ENCODE peak calls at places on chromosomes 13 and 19, in five cellular contexts. U is HFFc6, Z is endothelial cell of umbilical vein, C is fibroblast of the aortic adventitia, W is PC-3. J is an unnamed sample.

GRCh38 chr19:31340059-31341025 is 8.9 kb downstream of the TSHZ3 start:
- DNase-seq in W (no peak), U (peak; percentile 47), Z (no peak), C (no peak), J (no peak)

GRCh38 chr13:45196622-45197021 is 4.2 kb downstream of the KCTD4 start:
- DNase-seq in C (peak; percentile 30), W (peak; percentile 63), U (peak; percentile 43), Z (no peak), J (no peak)

GRCh38 chr19:43432866-43433673 is 18.4 kb downstream of the TEX101 start:
- DNase-seq in C (peak; percentile 58), U (peak; percentile 43), W (peak; percentile 65), Z (peak; percentile 49), J (peak; percentile 52)

GRCh38 chr19:45528149-45528743 is 21.0 kb downstream of the VASP start:
- DNase-seq in Z (no peak), U (no peak), W (peak; percentile 90), C (peak; percentile 45), J (no peak)

GRCh38 chr13:61110804-61111203 is 304.8 kb downstream of the PCDH20 start:
- DNase-seq in C (no peak), U (no peak), Z (no peak), W (peak; percentile 63), J (no peak)

GRCh38 chr19:9289231-9289884 is 20.3 kb downstream of the ZNF699 start:
- DNase-seq in Z (no peak), C (no peak), W (peak; percentile 57), U (no peak), J (no peak)

GRCh38 chr19:31548941-31549340 is 199.7 kb upstream of the TSHZ3 start:
- DNase-seq in C (peak; percentile 62), Z (no peak), U (peak; percentile 4), W (no peak), J (no peak)

GRCh38 chr13:21043898-21044297 is 17.5 kb downstream of the LATS2 start:
- DNase-seq in C (peak; percentile 97), U (peak; percentile 84), W (no peak), Z (no peak), J (no peak)

GRCh38 chr19:2132731-2133490 is 18.5 kb downstream of the AP3D1 start:
- DNase-seq in C (no peak), U (no peak), Z (no peak), W (no peak), J (no peak)

GRCh38 chr19:800360-801029 is 3.2 kb downstream of the PTBP1 start:
- DNase-seq in C (peak; percentile 61), U (no peak), Z (peak; percentile 23), W (peak; percentile 61), J (no peak)

GRCh38 chr13:21055511-21056045 is 5.8 kb downstream of the LATS2 start:
- DNase-seq in U (no peak), Z (no peak), W (no peak), C (no peak), J (no peak)

GRCh38 chr13:47190696-47191095 is 293.8 kb upstream of the HTR2A start:
- DNase-seq in C (no peak), U (no peak), W (no peak), Z (no peak), J (no peak)

GRCh38 chr19:56404705-56405056 is 549 bp downstream of the ZNF583 start:
- DNase-seq in Z (no peak), U (no peak), C (no peak), W (no peak), J (peak; percentile 54)

DNA sequence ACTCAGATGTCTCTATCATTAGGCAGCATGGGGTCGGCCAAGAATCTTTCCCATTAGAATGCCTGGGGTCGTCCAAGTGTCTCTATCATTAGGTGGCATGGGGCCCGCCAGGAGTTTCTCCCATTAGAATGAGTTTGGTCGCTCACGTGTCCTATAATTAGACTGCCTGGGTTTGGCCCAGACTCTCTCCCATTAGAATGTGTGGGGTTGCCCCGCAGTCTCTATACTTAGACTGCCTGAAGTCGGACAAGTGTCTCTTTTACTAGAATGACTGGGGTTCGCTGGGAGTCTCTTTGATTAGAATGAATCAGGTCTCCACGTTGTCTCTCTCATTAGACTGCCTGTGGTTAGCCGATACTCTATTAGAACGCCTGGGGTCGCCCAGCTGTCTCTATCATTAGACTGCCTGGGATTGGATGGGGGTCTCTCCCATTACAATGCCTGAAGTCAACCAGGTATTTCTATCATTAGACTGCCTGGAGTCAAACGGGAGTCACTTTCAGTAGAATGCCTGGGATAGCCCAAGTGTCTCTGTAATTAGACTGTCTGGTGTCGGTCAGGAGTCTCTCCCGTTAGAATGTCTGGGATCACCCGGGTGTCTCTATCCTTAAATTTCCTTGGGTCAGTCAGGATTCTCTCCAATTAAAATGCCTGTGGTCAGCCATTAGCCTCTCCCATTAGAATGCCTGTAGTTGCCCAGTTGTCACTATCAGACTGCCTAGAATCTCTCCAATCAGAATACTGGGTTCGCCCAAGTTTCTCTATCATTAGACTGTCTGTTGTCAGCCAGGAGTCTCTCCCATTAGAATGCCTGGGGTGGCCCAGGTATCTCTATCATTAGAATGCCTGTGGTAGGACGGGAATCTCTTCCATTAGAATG is 1454.1 kb downstream of the UQCRFS1 start:
- DNase-seq in Z (no peak), U (no peak), W (no peak), C (no peak), J (no peak)
- TF ChIP-seq CTCF in Z (no peak), U (no peak), W (no peak), C (no peak), J (no peak)

DNA sequence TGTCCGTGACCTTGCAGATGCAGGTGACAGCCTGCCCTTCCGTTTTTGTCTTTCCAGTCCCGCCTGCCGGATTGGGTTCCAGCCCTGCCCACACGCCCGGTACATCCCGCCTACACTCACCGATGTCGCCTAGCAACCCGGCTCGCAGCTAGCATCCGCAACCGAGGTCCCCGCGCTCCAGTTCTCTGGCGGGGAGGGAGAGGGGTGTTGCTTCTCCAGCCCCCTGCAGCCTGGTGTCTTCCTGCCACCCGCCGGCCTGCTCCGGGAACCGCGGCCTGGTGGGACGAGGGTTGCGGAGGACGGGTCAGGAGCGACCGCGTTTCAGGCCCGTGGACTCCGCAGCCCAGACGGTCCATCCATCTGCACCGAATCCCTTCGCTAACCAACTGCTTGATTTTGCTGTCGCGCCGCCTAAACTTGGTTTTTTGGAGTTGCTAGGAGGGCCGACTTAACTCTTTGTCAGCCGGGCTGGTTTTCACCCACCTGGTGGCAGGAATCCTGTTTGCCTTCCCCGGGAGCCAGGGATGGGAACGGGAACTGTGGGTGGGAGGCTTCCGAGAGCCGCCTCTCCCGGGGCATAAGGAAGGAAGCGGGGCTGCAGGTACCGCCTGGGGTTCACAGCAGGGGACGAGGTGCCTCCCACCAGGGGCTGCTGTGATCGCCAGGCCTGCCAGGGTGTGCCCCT is 15.4 kb upstream of the MATK start:
- DNase-seq in U (no peak), W (peak; percentile 10), C (peak; percentile 2), Z (no peak), J (peak; percentile 64)
- TF ChIP-seq CTCF in U (peak; percentile 71), W (no peak), C (peak; percentile 43), Z (no peak), J (no peak)

GRCh38 chr13:34833562-34834182 is 108.4 kb upstream of the NBEA start:
- DNase-seq in U (peak; percentile 31), W (peak; percentile 53), C (no peak), Z (peak; percentile 4), J (no peak)
- TF ChIP-seq CTCF in U (no peak), W (peak; percentile 55), C (no peak), Z (peak; percentile 3), J (no peak)

GRCh38 chr19:17737690-17738153 is 13.6 kb upstream of the FCHO1 start:
- DNase-seq in C (peak; percentile 14), Z (no peak), U (peak; percentile 6), W (no peak), J (no peak)

GRCh38 chr19:17735410-17735809 is 15.9 kb upstream of the FCHO1 start:
- DNase-seq in Z (no peak), U (no peak), C (no peak), W (no peak), J (no peak)

GRCh38 chr19:17741456-17741855 is 9.8 kb upstream of the FCHO1 start:
- DNase-seq in W (no peak), U (no peak), Z (no peak), C (no peak), J (no peak)

GRCh38 chr19:17743874-17744273 is 7.4 kb upstream of the FCHO1 start:
- DNase-seq in Z (peak; percentile 40), W (peak; percentile 36), C (peak; percentile 39), U (peak; percentile 47), J (no peak)

DNA sequence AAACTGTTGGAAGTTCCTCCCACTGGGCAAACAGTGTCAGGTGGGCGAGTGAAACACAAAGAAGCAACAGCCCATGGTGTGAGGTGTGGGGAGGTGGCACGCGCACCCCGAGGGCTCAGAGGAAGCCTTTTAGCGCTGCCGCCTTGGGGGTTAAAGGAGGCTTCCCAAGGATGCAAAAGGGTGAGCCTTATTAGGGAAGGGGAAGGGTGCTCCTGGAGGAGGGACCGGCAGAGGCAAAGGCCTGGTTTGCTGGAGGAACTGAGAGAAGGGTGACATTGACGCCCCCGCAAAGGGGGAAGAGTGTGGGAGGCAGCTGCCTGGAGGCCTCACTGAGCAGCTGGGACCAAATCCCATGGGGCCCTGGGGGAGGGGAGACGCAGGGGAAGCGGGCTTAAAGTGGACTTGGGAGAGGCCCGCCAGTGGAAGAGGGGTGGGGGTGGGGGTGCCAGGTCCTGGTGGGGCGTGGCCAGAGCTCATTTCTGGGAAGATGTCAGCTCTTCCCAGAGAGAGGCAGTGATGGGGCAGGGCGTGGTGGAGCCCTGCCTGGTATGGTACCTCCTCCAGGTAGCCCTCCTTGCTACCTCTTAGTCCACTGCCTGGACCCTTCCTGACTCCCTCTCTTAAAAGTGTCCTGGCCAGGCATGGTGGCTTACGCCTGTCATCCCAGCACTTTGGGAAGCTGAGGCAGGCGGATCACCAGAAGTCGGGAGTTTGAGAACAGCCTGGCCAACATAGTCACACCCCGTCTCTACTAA is 12.0 kb upstream of the FCHO1 start:
- DNase-seq in U (no peak), W (no peak), C (no peak), Z (no peak), J (no peak)
- TF ChIP-seq CTCF in U (no peak), W (no peak), C (no peak), Z (no peak), J (no peak)

GRCh38 chr13:52029569-52029968 is 5.1 kb downstream of the UTP14C start:
- DNase-seq in C (no peak), W (no peak), U (no peak), Z (no peak), J (no peak)

GRCh38 chr13:52027832-52028231 is 3.3 kb downstream of the UTP14C start:
- DNase-seq in C (no peak), U (no peak), Z (no peak), W (no peak), J (no peak)

GRCh38 chr13:52025475-52026245 is 1.2 kb downstream of the UTP14C start:
- DNase-seq in C (no peak), W (no peak), Z (no peak), U (no peak), J (no peak)

GRCh38 chr13:52024481-52024880 is at the start of gene UTP14C:
- DNase-seq in U (no peak), Z (no peak), W (no peak), C (no peak), J (no peak)

GRCh38 chr13:52026246-52026626 is 1.7 kb downstream of the UTP14C start:
- DNase-seq in U (no peak), C (no peak), Z (no peak), W (no peak), J (no peak)
- TF ChIP-seq CTCF in U (no peak), C (no peak), Z (no peak), W (peak; percentile 15), J (no peak)

J was measured in natural killer cell.